ENCODE peak calls at places on chromosome 18, in nine cellular contexts. Z is stimulated activated CD8-positive, alpha-beta memory T cell treated with anti-CD3 and anti-CD28 coated beads, Interleukin-2, amount 100 ng/mL, for 48 hours; G is stimulated activated CD4-positive, alpha-beta T cell treated with anti-CD3 and anti-CD28 coated beads, Interleukin-2, amount 100 ng/mL, for 48 hours; Y is NCI-H510A; N is activated naive CD4-positive, alpha-beta T cell; I is BE2C; Q is left lung; U is activated effector memory CD4-positive, alpha-beta T cell treated with Interleukin-2 at 50 U/mL for 16 hours; F is Caco-2. T is an unnamed sample.

GRCh38 chr18:49563130-49563540 is 1.3 kb downstream of the LIPG start:
- DNase-seq in I (no peak), G (no peak), Q (no peak), Z (no peak), F (no peak), N (no peak), U (no peak), Y (no peak), T (no peak)

GRCh38 chr18:32735781-32736180 is 37.0 kb downstream of the KLHL14 start:
- DNase-seq in Z (no peak), I (no peak), N (no peak), Q (no peak), U (no peak), Y (no peak), F (no peak), G (no peak), T (no peak)

GRCh38 chr18:45456076-45457066 is 158.9 kb upstream of the SLC14A2 start:
- DNase-seq in Q (no peak), U (no peak), F (no peak), N (no peak), G (no peak), Y (no peak), Z (no peak), I (peak; percentile 16), T (no peak)

GRCh38 chr18:21391074-21391673 is 149.1 kb downstream of the GREB1L start:
- DNase-seq in F (no peak), Z (no peak), G (no peak), Y (no peak), U (no peak), I (no peak), Q (no peak), N (no peak), T (no peak)

GRCh38 chr18:7230646-7231349 is at the start of gene LRRC30:
- DNase-seq in F (no peak), G (no peak), U (no peak), N (no peak), I (no peak), Z (no peak), Y (no peak), Q (no peak), T (no peak)

GRCh38 chr18:75211002-75211621 is 515 bp downstream of the TSHZ1 start:
- DNase-seq in N (no peak), F (peak; percentile 1), Y (peak; percentile 32), Z (no peak), I (no peak), G (no peak), Q (no peak), U (peak; percentile 15), T (no peak)

GRCh38 chr18:58336605-58337004 is 292.3 kb downstream of the ALPK2 start:
- DNase-seq in Z (no peak), Q (no peak), I (no peak), N (no peak), F (no peak), Y (no peak), U (no peak), G (no peak), T (no peak)

GRCh38 chr18:63292844-63293683 is 26.5 kb downstream of the BCL2 start:
- DNase-seq in I (no peak), Z (no peak), G (no peak), F (no peak), N (no peak), Y (no peak), Q (no peak), U (peak; percentile 31), T (no peak)

GRCh38 chr18:22346342-22346967 is 71.3 kb downstream of the CTAGE1 start:
- DNase-seq in I (no peak), G (no peak), Y (no peak), Q (peak; percentile 61), Z (no peak), N (no peak), U (no peak), F (no peak), T (no peak)

GRCh38 chr18:39487932-39488331 is 1922.3 kb upstream of the CELF4 start:
- DNase-seq in G (no peak), I (no peak), Z (no peak), Y (no peak), Q (no peak), F (no peak), U (no peak), N (no peak), T (no peak)

GRCh38 chr18:8424917-8425725 is 184.1 kb upstream of the RAB12 start:
- DNase-seq in Q (no peak), Z (no peak), N (no peak), G (no peak), I (peak; percentile 69), F (no peak), Y (no peak), U (no peak), T (no peak)

GRCh38 chr18:48820483-48821250 is 130.1 kb downstream of the SMAD7 start:
- DNase-seq in F (no peak), Y (no peak), U (no peak), I (no peak), Z (peak; percentile 22), G (no peak), Q (peak; percentile 25), N (no peak), T (no peak)

GRCh38 chr18:12839526-12840196 is 44.4 kb downstream of the PTPN2 start:
- DNase-seq in Z (no peak), Y (no peak), G (no peak), I (no peak), Q (no peak), N (no peak), U (no peak), F (no peak), T (no peak)

GRCh38 chr18:48929212-48929612 is 21.6 kb downstream of the SMAD7 start:
- DNase-seq in Z (no peak), Q (no peak), G (no peak), Y (no peak), U (no peak), N (no peak), F (no peak), I (no peak), T (no peak)

GRCh38 chr18:4639628-4640310 is 184.7 kb upstream of the DLGAP1 start:
- DNase-seq in I (no peak), Z (no peak), N (no peak), G (no peak), Q (no peak), Y (no peak), F (no peak), U (no peak), T (no peak)